ENCODE peak calls at places on chromosomes 5 and 9, in five cellular contexts. H is H7; D is activated CD4-positive, alpha-beta T cell treated with anti-CD3 and anti-CD28 coated beads, Interleukin-2, amount 50 U/mL, for 1 hour; P is substantia nigra; B is iPS-NIHi11. V is an unnamed sample.

GRCh38 chr5:109725135-109725534 is 35.4 kb downstream of the MAN2A1 start:
- DNase-seq in B (no peak), P (no peak), H (no peak), D (no peak), V (no peak)

GRCh38 chr9:3920586-3921582 is 379.0 kb downstream of the GLIS3 start:
- DNase-seq in H (no peak), D (no peak), P (no peak), B (no peak), V (no peak)

GRCh38 chr9:135961811-135962695 is 880 bp upstream of the UBAC1 start:
- DNase-seq in D (no peak), P (no peak), H (peak), B (no peak), V (peak)

GRCh38 chr5:58240286-58240685 is 219.6 kb downstream of the PLK2 start:
- DNase-seq in H (no peak), P (no peak), B (no peak), D (no peak), V (no peak)

GRCh38 chr9:122988919-122989614 is 44.4 kb upstream of the GPR21 start:
- DNase-seq in P (no peak), D (no peak), B (no peak), H (no peak), V (no peak)

GRCh38 chr5:134436523-134437339 is 25.1 kb upstream of the CDKN2AIPNL start:
- DNase-seq in D (peak), H (no peak), B (no peak), P (no peak), V (no peak)

GRCh38 chr9:22244141-22245011 is 202.2 kb upstream of the DMRTA1 start:
- DNase-seq in P (no peak), D (peak), B (peak), H (peak), V (no peak)

GRCh38 chr5:16776611-16777251 is 159.4 kb downstream of the MYO10 start:
- DNase-seq in B (peak), H (peak), P (no peak), D (no peak), V (no peak)

GRCh38 chr5:112660359-112660758 is 77.3 kb upstream of the APC start:
- DNase-seq in D (no peak), H (no peak), P (no peak), B (no peak), V (no peak)

GRCh38 chr9:83715794-83716193 is 8.0 kb upstream of the UBQLN1 start:
- DNase-seq in D (no peak), H (no peak), P (no peak), B (no peak), V (no peak)

GRCh38 chr5:172643392-172643871 is 2.4 kb downstream of the NEURL1B start:
- DNase-seq in B (no peak), D (no peak), P (no peak), H (no peak), V (no peak)

GRCh38 chr9:132651259-132651658 is 18.5 kb downstream of the DDX31 start:
- DNase-seq in D (no peak), H (no peak), B (no peak), P (no peak), V (peak)

GRCh38 chr5:169168288-169168687 is 132.7 kb downstream of the SLIT3 start:
- DNase-seq in P (no peak), H (no peak), D (no peak), B (no peak), V (no peak)

GRCh38 chr5:1946776-1947175 is 64.1 kb upstream of the IRX4 start:
- DNase-seq in D (no peak), H (peak), P (no peak), B (no peak), V (no peak)

GRCh38 chr5:107668154-107668932 is 2.4 kb downstream of the EFNA5 start:
- DNase-seq in B (no peak), H (no peak), P (no peak), D (no peak), V (no peak)

GRCh38 chr5:128844354-128844923 is 120.8 kb upstream of the SLC27A6 start:
- DNase-seq in D (no peak), P (no peak), B (peak), H (no peak), V (peak)

GRCh38 chr5:14429102-14429501 is 152.5 kb upstream of the OTULINL start:
- DNase-seq in P (no peak), B (no peak), H (no peak), D (no peak), V (peak)

GRCh38 chr9:135596211-135596610 is 34.7 kb downstream of the PAEP start:
- DNase-seq in P (no peak), H (no peak), D (no peak), B (no peak), V (no peak)

GRCh38 chr5:92951746-92952145 is 629.3 kb downstream of the NR2F1-AS1 start:
- DNase-seq in P (no peak), B (no peak), D (no peak), H (no peak), V (no peak)

GRCh38 chr5:27652505-27652904 is 614.1 kb upstream of the CDH9 start:
- DNase-seq in P (no peak), D (no peak), B (no peak), H (no peak), V (no peak)

GRCh38 chr9:18935521-18935920 is 97.5 kb downstream of the SAXO1 start:
- DNase-seq in B (no peak), H (no peak), D (no peak), P (no peak), V (no peak)

GRCh38 chr9:104143554-104143919 is 49.4 kb downstream of the SMC2 start:
- DNase-seq in D (no peak), P (no peak), B (no peak), H (no peak), V (no peak)

GRCh38 chr9:92506184-92506857 is 24.0 kb upstream of the ASPN start:
- DNase-seq in P (no peak), H (no peak), D (no peak), B (no peak), V (no peak)

GRCh38 chr5:150189728-150190502 is at the start of gene SLC6A7:
- DNase-seq in P (no peak), B (peak), D (no peak), H (peak), V (peak)

GRCh38 chr5:127958421-127959011 is 125.0 kb upstream of the SLC12A2 start:
- DNase-seq in P (no peak), B (no peak), D (no peak), H (no peak), V (no peak)

GRCh38 chr9:106920701-106921283 is 57.8 kb downstream of the ZNF462 start:
- DNase-seq in B (peak), D (no peak), P (no peak), H (no peak), V (no peak)

GRCh38 chr5:28249771-28250415 is 1211.5 kb upstream of the CDH9 start:
- DNase-seq in P (no peak), D (no peak), H (no peak), B (no peak), V (no peak)

GRCh38 chr9:16553869-16554540 is 316.5 kb downstream of the BNC2 start:
- DNase-seq in H (no peak), B (no peak), P (no peak), D (no peak), V (no peak)

GRCh38 chr5:71492817-71493615 is 37.6 kb downstream of the BDP1 start:
- DNase-seq in B (no peak), H (no peak), P (no peak), D (no peak), V (peak)

V was measured in SK-N-SH.